ENCODE peak calls at places on chromosome 22, in seven cellular contexts. N is mammary epithelial cell; L is IMR-90; P is cardiac fibroblast; C is right lobe of liver; M is CD8-positive, alpha-beta memory T cell; O is heart left ventricle. U is an unnamed sample.

GRCh38 chr22:22691055-22691454 is 46.6 kb downstream of the GGTLC2 start:
- DNase-seq in L (no peak), N (no peak), O (no peak), C (no peak), M (no peak), P (no peak), U (no peak)

GRCh38 chr22:17578129-17578754 is 14.9 kb downstream of the SLC25A18 start:
- DNase-seq in M (no peak), C (peak), L (peak), O (peak), P (peak), N (no peak), U (peak)

GRCh38 chr22:49768961-49769690 is 58.5 kb downstream of the BRD1 start:
- DNase-seq in N (no peak), C (peak), L (peak), P (peak), O (no peak), M (no peak), U (no peak)

GRCh38 chr22:39462443-39463147 is 5.8 kb downstream of the MGAT3 start:
- DNase-seq in N (no peak), L (no peak), M (no peak), C (peak), P (no peak), O (peak), U (no peak)

GRCh38 chr22:22820626-22821025 is 67.0 kb upstream of the IGLL5 start:
- DNase-seq in O (no peak), N (no peak), P (no peak), C (no peak), M (peak), L (no peak), U (no peak)

GRCh38 chr22:49601614-49602321 is 225.9 kb downstream of the BRD1 start:
- DNase-seq in O (no peak), P (no peak), L (no peak), C (no peak), M (no peak), N (no peak), U (no peak)

GRCh38 chr22:23779731-23780130 is 7.0 kb upstream of the SMARCB1 start:
- DNase-seq in C (no peak), M (no peak), O (no peak), P (no peak), N (no peak), L (no peak), U (no peak)

GRCh38 chr22:18925368-18926064 is 10.6 kb downstream of the PRODH start:
- DNase-seq in P (no peak), M (no peak), N (no peak), O (no peak), L (no peak), C (no peak), U (no peak)

GRCh38 chr22:45709866-45710265 is 38.2 kb downstream of the ATXN10 start:
- DNase-seq in P (peak), N (peak), L (peak), O (no peak), C (no peak), M (no peak), U (peak)

GRCh38 chr22:24950272-24950902 is 2.1 kb upstream of the KIAA1671 start:
- DNase-seq in M (no peak), C (no peak), O (no peak), N (peak), L (peak), P (peak), U (peak)

GRCh38 chr22:28402539-28402938 is 277.1 kb downstream of the TTC28 start:
- DNase-seq in M (no peak), N (no peak), O (no peak), P (no peak), L (no peak), C (no peak), U (no peak)

GRCh38 chr22:46084943-46085830 is 65.1 kb upstream of the PPARA start:
- DNase-seq in C (peak), L (no peak), O (peak), P (peak), M (no peak), N (peak), U (peak)

GRCh38 chr22:21947040-21948014 is 5.3 kb downstream of the PPM1F start:
- DNase-seq in C (no peak), N (peak), O (no peak), P (peak), M (no peak), L (peak), U (peak)

GRCh38 chr22:20889025-20889704 is 28.0 kb upstream of the CRKL start:
- DNase-seq in P (no peak), C (peak), N (no peak), O (no peak), L (no peak), M (no peak), U (no peak)

GRCh38 chr22:50498322-50498861 is 9.1 kb downstream of the LMF2 start:
- DNase-seq in N (peak), C (peak), O (peak), L (peak), P (peak), M (peak), U (peak)

GRCh38 chr22:33921576-33922181 is 1.4 kb upstream of the LARGE1 start:
- DNase-seq in O (peak), L (peak), P (peak), M (no peak), C (peak), N (peak), U (peak)

GRCh38 chr22:20211997-20212753 is 55.9 kb downstream of the RTN4R start:
- DNase-seq in L (peak), P (peak), O (peak), M (no peak), C (peak), N (peak), U (peak)

GRCh38 chr22:27223317-27224177 is 566.2 kb downstream of the MIAT start:
- DNase-seq in M (no peak), N (peak), P (peak), L (peak), C (no peak), O (no peak), U (peak)

GRCh38 chr22:25141994-25142620 is 57.6 kb upstream of the CRYBB3 start:
- DNase-seq in M (no peak), C (no peak), O (no peak), N (no peak), L (no peak), P (no peak), U (no peak)

GRCh38 chr22:30223303-30223702 is 23.3 kb downstream of the LIF start:
- DNase-seq in L (no peak), M (no peak), N (no peak), O (no peak), C (no peak), P (no peak), U (no peak)

GRCh38 chr22:48333816-48334735 is 1493.6 kb downstream of the BRD1 start:
- DNase-seq in O (no peak), N (no peak), M (no peak), L (no peak), P (no peak), C (no peak), U (no peak)

GRCh38 chr22:47547881-47548630 is 785.6 kb downstream of the TBC1D22A start:
- DNase-seq in L (no peak), C (no peak), M (no peak), N (no peak), P (no peak), O (no peak), U (no peak)

GRCh38 chr22:30016596-30016995 is 63.7 kb upstream of the HORMAD2 start:
- DNase-seq in O (no peak), P (no peak), N (no peak), M (no peak), C (no peak), L (peak), U (no peak)

GRCh38 chr22:46649176-46650077 is 29.2 kb downstream of the GRAMD4 start:
- DNase-seq in L (peak), P (peak), O (peak), C (peak), M (no peak), N (no peak), U (peak)

GRCh38 chr22:30301995-30302809 is 12.9 kb upstream of the CASTOR1 start:
- DNase-seq in N (peak), O (peak), P (no peak), L (peak), C (no peak), M (no peak), U (peak)

GRCh38 chr22:23497016-23497885 is 82.8 kb downstream of the IGLL1 start:
- DNase-seq in M (no peak), P (no peak), N (no peak), L (no peak), C (no peak), O (no peak), U (no peak)

GRCh38 chr22:47446821-47447810 is 684.7 kb downstream of the TBC1D22A start:
- DNase-seq in N (no peak), P (no peak), O (no peak), M (no peak), C (no peak), L (no peak), U (no peak)

GRCh38 chr22:38802671-38803121 is 8.8 kb upstream of the DNAL4 start:
- DNase-seq in L (peak), O (peak), C (no peak), P (peak), N (peak), M (no peak), U (peak)

GRCh38 chr22:38554281-38554680 is 15.7 kb downstream of the DMC1 start:
- DNase-seq in P (peak), L (peak), M (no peak), O (no peak), N (peak), C (no peak), U (no peak)

GRCh38 chr22:40524392-40525249 is 111.9 kb downstream of the MRTFA start:
- DNase-seq in N (peak), M (no peak), C (no peak), L (peak), P (peak), O (no peak), U (peak)

GRCh38 chr22:48474881-48475280 is 1352.8 kb downstream of the BRD1 start:
- DNase-seq in N (no peak), P (no peak), O (no peak), L (no peak), M (no peak), C (no peak), U (no peak)

GRCh38 chr22:24775769-24776492 is 1.4 kb upstream of the PIWIL3 start:
- DNase-seq in O (no peak), L (peak), P (peak), C (no peak), M (no peak), N (no peak), U (peak)

GRCh38 chr22:47201996-47202818 is 439.8 kb downstream of the TBC1D22A start:
- DNase-seq in P (no peak), N (no peak), C (no peak), O (no peak), M (no peak), L (no peak), U (no peak)

GRCh38 chr22:26835929-26836528 is 178.6 kb downstream of the MIAT start:
- DNase-seq in P (peak), C (no peak), M (no peak), O (no peak), L (peak), N (peak), U (peak)

GRCh38 chr22:49967333-49968241 is 7.0 kb downstream of the PIM3 start:
- DNase-seq in P (no peak), M (no peak), C (peak), N (no peak), O (peak), L (no peak), U (no peak)

GRCh38 chr22:36377022-36377631 is 10.6 kb downstream of the MYH9 start:
- DNase-seq in N (no peak), O (no peak), P (peak), L (no peak), M (peak), C (no peak), U (peak)
- H3K4me3 ChIP-seq in N (no peak), O (no peak), P (no peak), L (no peak), M (peak), C (no peak), U (no peak)

GRCh38 chr22:35903571-35904331 is 124.9 kb downstream of the RBFOX2 start:
- DNase-seq in C (no peak), N (no peak), P (no peak), L (no peak), M (no peak), O (no peak), U (no peak)

GRCh38 chr22:35904752-35905151 is 123.9 kb downstream of the RBFOX2 start:
- DNase-seq in N (no peak), P (no peak), O (no peak), C (no peak), M (no peak), L (no peak), U (no peak)

GRCh38 chr22:35904332-35904692 is 124.3 kb downstream of the RBFOX2 start:
- DNase-seq in C (no peak), M (no peak), L (no peak), O (no peak), N (no peak), P (no peak), U (no peak)

GRCh38 chr22:35899736-35900135 is 128.9 kb downstream of the RBFOX2 start:
- DNase-seq in M (no peak), O (no peak), N (no peak), L (no peak), C (no peak), P (no peak), U (no peak)

DNA sequence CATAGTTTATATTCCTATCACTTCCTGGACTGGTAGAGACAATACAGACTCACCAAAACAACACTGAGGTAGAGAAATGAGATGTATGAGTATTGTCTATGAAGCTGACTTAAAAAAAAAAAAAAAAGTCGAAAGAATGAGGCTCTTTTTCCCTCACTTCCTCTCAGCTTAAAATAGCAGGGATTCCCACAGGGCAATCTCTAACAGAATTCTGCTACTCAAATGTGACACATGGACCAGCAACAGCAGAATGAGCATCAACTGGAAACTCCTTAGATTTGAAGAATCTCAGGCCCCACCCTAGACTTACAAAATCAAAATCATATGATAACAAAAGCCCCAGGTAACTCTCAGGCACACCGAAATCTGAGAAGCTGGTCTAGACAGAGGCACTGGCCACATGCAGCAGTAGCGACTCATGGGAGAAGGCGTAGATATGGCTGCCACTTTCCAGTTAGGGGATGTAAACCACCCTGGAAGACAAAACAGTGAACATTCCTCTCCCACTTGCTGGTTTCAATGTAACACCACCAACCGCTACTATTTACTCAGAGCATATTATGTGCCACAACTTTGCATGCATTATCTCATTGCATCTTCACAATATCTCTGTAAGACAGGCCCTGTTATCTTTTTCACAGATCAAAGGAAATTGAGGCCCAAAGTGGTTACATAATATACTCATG is 128.0 kb downstream of the RBFOX2 start:
- DNase-seq in L (peak), O (no peak), M (peak), C (no peak), N (peak), P (peak), U (peak)
- H3K4me3 ChIP-seq in L (no peak), O (no peak), M (no peak), C (no peak), N (no peak), P (no peak), U (no peak)

DNA sequence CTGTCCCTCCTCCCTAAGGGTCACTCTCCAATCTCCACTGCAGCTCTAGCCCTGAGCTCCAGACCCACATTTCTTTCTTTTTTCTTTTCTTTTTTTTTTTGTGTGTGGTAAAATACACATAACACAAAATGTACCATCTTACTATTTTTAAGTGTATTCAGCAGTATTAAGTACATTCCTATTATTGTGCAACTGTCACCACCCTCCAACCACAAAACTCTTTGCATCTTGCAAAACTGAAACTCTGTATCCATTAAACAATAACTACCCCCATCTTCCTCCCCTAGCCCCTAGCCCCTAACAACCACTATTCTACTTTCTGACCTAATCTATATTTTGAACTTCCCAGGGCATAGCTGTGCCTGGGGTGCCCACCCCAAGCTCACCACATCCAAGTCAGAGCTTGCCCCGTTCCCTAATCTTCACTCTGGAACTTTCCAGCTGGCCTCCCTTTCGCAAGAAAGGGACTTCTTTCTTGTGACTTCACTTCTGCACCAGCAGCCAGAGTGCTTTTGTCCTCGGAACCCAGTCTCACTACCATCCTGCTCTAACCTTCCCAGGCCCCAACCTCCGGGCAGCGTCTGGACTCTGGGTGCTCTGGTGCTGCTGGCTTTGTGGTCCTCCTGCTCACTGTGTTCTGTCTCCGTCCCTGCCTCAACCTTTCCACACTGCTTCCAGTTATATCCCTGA is 30.7 kb downstream of the PARVG start:
- DNase-seq in P (peak), C (no peak), L (no peak), M (no peak), N (no peak), O (no peak), U (no peak)
- H3K4me3 ChIP-seq in P (no peak), C (no peak), L (no peak), M (no peak), N (no peak), O (no peak), U (no peak)

DNA sequence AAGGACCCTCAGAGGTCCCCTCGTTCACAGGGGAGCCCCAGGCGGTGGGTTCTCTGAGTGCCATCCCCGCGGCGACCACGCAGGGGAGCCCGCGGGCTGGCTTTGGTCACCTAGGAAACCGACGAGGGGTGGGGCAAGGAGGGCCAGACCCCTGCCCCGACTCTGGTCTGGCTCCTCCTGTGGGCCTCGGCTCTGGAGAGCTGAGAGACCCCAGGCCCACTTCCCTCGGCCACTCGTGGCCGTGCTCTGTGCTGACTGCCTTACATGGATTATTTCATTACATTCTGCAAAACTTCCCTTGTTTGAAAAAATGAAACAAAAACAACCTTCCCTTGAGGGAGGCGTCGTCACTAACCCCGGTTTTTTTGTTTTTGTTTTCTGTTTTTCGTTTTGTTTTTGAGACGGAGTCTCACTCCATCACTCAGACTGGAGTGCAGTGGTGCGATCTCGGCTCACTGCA is 15.2 kb upstream of the CYTH4 start:
- DNase-seq in M (peak), O (peak), L (no peak), C (peak), N (no peak), P (peak), U (no peak)
- H3K4me3 ChIP-seq in M (peak), O (peak), L (peak), C (peak), N (peak), P (peak), U (no peak)